ENCODE peak calls at places on chromosomes 2 and 18, in seven cellular contexts. T is spleen; P is cardiac fibroblast; O is CD4-positive, alpha-beta T cell; N is Calu3; Z is GM20000; S is H9. H is an unnamed sample.

GRCh38 chr18:44067201-44067600 is 613.5 kb upstream of the SETBP1 start:
- DNase-seq in S (no peak), Z (no peak), O (no peak), T (no peak), P (no peak), N (no peak), H (no peak)

GRCh38 chr2:112827786-112828185 is 8.8 kb downstream of the IL1B start:
- DNase-seq in P (no peak), N (no peak), O (no peak), Z (no peak), S (no peak), T (no peak), H (no peak)

GRCh38 chr2:241128266-241128665 is 21.0 kb downstream of the PASK start:
- DNase-seq in Z (no peak), N (no peak), T (no peak), P (no peak), S (no peak), O (no peak), H (no peak)

GRCh38 chr2:240412211-240412830 is 23.1 kb upstream of the GPC1 start:
- DNase-seq in N (no peak), S (peak), P (peak), O (no peak), T (peak), Z (no peak), H (no peak)

GRCh38 chr2:110980613-110981062 is 140.1 kb upstream of the BCL2L11 start:
- DNase-seq in O (no peak), P (no peak), Z (no peak), N (no peak), T (no peak), S (peak), H (no peak)

GRCh38 chr2:157856157-157856455 is 20.0 kb downstream of the ACVR1 start:
- DNase-seq in S (no peak), N (no peak), O (no peak), Z (no peak), P (no peak), T (no peak), H (no peak)

GRCh38 chr18:36284268-36284667 is 13.2 kb upstream of the FHOD3 start:
- DNase-seq in N (no peak), T (no peak), S (no peak), O (no peak), P (no peak), Z (no peak), H (no peak)

GRCh38 chr2:30731706-30732105 is 75.5 kb downstream of the CAPN13 start:
- DNase-seq in T (peak), P (no peak), N (no peak), Z (no peak), O (no peak), S (no peak), H (no peak)

GRCh38 chr2:128447538-128447885 is 128.8 kb upstream of the HS6ST1 start:
- DNase-seq in O (no peak), S (peak), Z (no peak), T (no peak), N (no peak), P (no peak), H (no peak)

GRCh38 chr2:214810670-214811069 is 1.2 kb upstream of the BARD1 start:
- DNase-seq in O (no peak), P (no peak), Z (no peak), S (peak), T (peak), N (no peak), H (no peak)

DNA sequence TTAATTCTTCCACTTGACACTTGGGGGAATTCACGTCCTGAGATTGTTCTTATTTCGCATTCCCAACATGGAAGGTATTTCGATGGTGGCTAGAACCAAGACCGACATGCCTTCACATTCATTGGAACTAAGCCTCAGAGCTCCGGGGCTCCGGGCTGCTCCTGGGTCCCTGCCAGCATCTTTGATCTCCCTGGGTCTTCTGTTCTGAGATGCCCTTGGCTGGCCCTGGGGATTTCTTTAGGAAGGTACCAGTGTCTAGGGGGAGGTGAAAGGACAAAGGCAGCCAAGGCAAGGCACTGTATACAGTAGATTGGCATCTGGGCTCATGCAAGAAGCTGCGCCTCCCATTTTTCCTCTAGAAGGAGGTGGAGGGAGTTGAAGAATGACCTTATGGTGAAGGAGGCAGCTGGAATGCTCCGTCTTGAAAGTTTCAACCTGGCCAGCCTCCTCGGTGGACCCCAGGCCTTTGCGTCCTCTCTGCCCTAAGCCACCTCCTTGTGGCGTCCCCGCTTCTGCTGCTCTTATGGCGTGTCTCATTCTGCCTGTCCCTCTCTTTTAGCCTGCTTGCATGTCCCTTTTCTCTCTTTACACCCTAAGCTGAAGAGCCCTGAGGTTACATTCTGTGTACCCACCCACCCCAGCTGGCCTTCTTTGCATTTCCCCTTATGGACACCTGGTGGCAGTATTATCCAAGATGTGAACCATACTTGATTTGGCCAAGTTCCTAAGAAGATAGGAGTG is 77.1 kb downstream of the DYSF start:
- DNase-seq in P (peak), T (no peak), N (peak), O (no peak), S (peak), Z (peak), H (peak)
- TF ChIP-seq CTCF in P (peak), T (peak), N (peak), O (peak), S (peak), Z (peak), H (peak)

GRCh38 chr2:74436804-74437695 is 4.7 kb downstream of the RTKN start:
- DNase-seq in P (peak), Z (no peak), O (no peak), S (peak), T (peak), N (no peak), H (peak)
- TF ChIP-seq CTCF in P (no peak), Z (no peak), O (no peak), S (no peak), T (no peak), N (no peak), H (no peak)

GRCh38 chr2:73919596-73920228 is 7.0 kb upstream of the DGUOK start:
- DNase-seq in Z (no peak), N (no peak), O (no peak), T (no peak), S (no peak), P (no peak), H (no peak)

GRCh38 chr2:73922681-73923080 is 4.0 kb upstream of the DGUOK start:
- DNase-seq in N (no peak), S (no peak), T (no peak), Z (no peak), P (no peak), O (no peak), H (no peak)

GRCh38 chr2:73921581-73921980 is 5.1 kb upstream of the DGUOK start:
- DNase-seq in O (no peak), P (no peak), N (no peak), T (no peak), S (no peak), Z (no peak), H (no peak)

GRCh38 chr2:73918856-73919255 is 7.8 kb upstream of the DGUOK start:
- DNase-seq in O (no peak), Z (no peak), N (no peak), T (no peak), S (no peak), P (no peak), H (no peak)

DNA sequence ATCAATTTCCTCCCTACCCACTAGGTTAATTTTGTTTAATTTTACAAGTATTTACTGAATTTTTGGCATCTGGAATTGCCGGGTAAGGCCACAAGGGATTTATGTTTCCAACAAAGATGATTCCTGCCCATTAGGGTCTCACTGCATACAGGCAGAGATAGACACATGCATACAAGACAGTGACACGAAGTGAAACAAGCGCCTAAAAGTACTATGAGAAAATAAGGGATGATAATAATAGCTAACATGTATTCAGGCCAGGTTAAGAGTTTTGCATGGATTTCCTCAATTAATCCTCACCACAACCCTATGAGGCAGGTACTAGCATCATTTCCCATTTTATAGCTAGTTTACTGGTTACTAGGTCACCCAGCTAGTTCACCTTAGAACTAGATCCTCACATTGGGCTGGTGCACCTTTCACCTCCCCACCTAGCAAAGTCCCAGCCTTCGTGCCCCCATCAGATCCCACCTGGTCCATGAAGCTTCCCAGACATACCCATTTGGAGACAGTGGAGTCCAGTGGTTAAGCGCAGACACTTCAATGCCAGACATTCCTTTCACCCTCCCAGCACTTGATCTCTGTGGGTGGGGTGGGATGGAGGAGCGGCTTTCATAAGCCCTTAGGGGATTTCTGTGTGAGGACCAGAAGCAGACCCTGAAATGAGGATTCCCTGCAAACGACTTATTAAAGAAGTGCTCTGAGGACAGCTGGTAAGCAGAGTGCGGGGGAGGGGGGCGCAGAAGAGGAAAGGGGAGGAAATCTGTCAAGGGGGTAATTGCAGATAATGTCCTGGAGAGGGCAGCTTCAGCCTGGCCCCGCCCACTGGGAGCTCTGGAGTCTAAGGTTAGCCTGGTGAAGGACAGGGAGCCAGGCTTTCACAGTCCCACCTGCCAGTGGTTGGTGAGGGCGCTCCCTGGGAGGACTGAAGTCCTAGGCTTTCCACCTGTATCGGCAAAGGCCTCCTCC is 5.8 kb upstream of the DGUOK start:
- DNase-seq in Z (peak), O (no peak), N (peak), T (peak), S (peak), P (peak), H (peak)
- TF ChIP-seq CTCF in Z (no peak), O (no peak), N (peak), T (no peak), S (peak), P (peak), H (peak)

DNA sequence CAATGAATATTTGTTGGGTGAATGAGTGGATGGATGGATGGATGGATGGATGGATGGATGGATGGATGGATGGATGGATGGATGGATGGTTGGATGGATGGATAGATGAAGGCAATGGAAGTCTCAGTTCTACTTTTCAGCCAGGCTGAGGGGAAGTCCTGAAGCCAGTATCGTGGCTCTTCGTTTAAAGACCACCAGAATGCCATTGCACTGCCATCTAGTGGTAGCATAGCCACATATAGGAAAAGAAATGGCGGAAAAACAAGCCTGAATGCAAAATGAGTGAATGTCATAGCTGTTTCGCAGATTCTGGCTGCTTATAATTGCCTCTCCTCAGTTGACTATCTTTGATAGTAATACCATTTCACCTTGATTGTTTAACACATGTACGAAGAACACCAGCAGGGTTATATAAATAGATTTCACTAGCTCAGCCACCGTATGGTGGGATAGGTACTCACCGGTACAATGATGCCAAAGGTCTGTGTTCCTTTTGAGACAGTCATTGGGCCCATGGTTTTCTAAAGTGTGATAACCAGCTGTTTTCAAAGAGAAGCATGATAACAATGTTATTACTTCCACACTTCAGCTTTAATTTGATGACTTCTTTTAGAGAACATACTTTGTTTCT is 62.3 kb upstream of the GREB1L start:
- DNase-seq in P (peak), N (peak), T (no peak), O (no peak), S (peak), Z (peak), H (peak)
- TF ChIP-seq CTCF in P (peak), N (peak), T (peak), O (peak), S (peak), Z (peak), H (peak)